ENCODE peak calls at places on chromosome 22, in four cellular contexts. V is cardiac fibroblast, R is A549, M is heart right ventricle. O is an unnamed sample.

GRCh38 chr22:36817429-36817783 is 571 bp upstream of the PVALB start:
- DNase-seq in V (no peak), M (no peak), R (no peak), O (no peak)

GRCh38 chr22:22810018-22810427 is 77.6 kb upstream of the IGLL5 start:
- DNase-seq in M (peak; percentile 40), R (peak; percentile 46), V (peak; percentile 59), O (peak; percentile 76)

GRCh38 chr22:46056169-46057041 is 79.4 kb upstream of the WNT7B start:
- DNase-seq in M (peak; percentile 40), R (no peak), V (no peak), O (no peak)

GRCh38 chr22:44000123-44000522 is 24.0 kb upstream of the PARVB start:
- DNase-seq in M (no peak), V (no peak), R (no peak), O (no peak)

GRCh38 chr22:48800036-48800885 is 1027.4 kb downstream of the BRD1 start:
- DNase-seq in R (no peak), M (no peak), V (no peak), O (no peak)

GRCh38 chr22:46812786-46813185 is 50.3 kb downstream of the TBC1D22A start:
- DNase-seq in V (no peak), R (no peak), M (no peak), O (no peak)

GRCh38 chr22:45844009-45844408 is 133.0 kb downstream of the WNT7B start:
- DNase-seq in V (no peak), M (no peak), R (no peak), O (no peak)

GRCh38 chr22:49197500-49197899 is 630.2 kb downstream of the BRD1 start:
- DNase-seq in V (no peak), M (no peak), R (no peak), O (no peak)

GRCh38 chr22:22894740-22895731 is 7.4 kb downstream of the IGLL5 start:
- DNase-seq in V (no peak), M (no peak), R (no peak), O (no peak)

GRCh38 chr22:23688571-23688970 is 2.2 kb upstream of the RGL4 start:
- DNase-seq in M (no peak), V (no peak), R (no peak), O (no peak)

GRCh38 chr22:45540122-45540521 is 37.4 kb downstream of the FBLN1 start:
- DNase-seq in R (no peak), M (no peak), V (no peak), O (no peak)

GRCh38 chr22:24322522-24322921 is 51.9 kb downstream of the SPECC1L start:
- DNase-seq in V (no peak), R (no peak), M (no peak), O (no peak)